ENCODE peak calls at places on chromosomes 12 and 14, in seven cellular contexts. N is cardiac muscle cell, U is SK-N-SH, S is heart right ventricle, D is IMR-90, Y is tibial artery, H is gastrocnemius medialis. Z is an unnamed sample. For H3K4me1, the result is how much of the 10 kb centered on the place peaks cover.

GRCh38 chr14:58104808-58105207 is 47.2 kb downstream of the ARMH4 start:
- DNase-seq in N (peak), U (no peak), S (no peak), D (peak), Y (no peak), H (no peak), Z (no peak)

GRCh38 chr14:20610002-20610765 is 19.0 kb upstream of the RNASE12 start:
- DNase-seq in N (peak), U (peak), S (peak), D (peak), Y (peak), H (peak), Z (peak)

GRCh38 chr12:117313906-117314305 is 47.5 kb downstream of the NOS1 start:
- DNase-seq in N (no peak), U (no peak), S (no peak), D (no peak), Y (no peak), H (no peak), Z (no peak)

GRCh38 chr12:71158361-71158882 is 623 bp upstream of the TSPAN8 start:
- DNase-seq in N (no peak), U (no peak), S (no peak), D (no peak), Y (no peak), H (no peak), Z (no peak)

GRCh38 chr12:8780389-8780788 is 42.0 kb upstream of the A2ML1 start:
- DNase-seq in N (peak), U (peak), S (no peak), D (peak), Y (no peak), H (no peak), Z (no peak)

GRCh38 chr14:74549588-74549987 is 56.0 kb downstream of the ISCA2 start:
- DNase-seq in N (peak), U (no peak), S (no peak), D (no peak), Y (no peak), H (no peak), Z (peak)

GRCh38 chr14:76430475-76430980 is 54.6 kb downstream of the ESRRB start:
- DNase-seq in N (no peak), U (no peak), S (no peak), D (no peak), Y (no peak), H (no peak), Z (no peak)

GRCh38 chr12:86727151-86727550 is 471.0 kb upstream of the MGAT4C start:
- DNase-seq in N (peak), U (no peak), S (no peak), D (peak), Y (no peak), H (no peak), Z (no peak)

GRCh38 chr14:36254020-36254614 is 66.3 kb downstream of the MBIP start:
- DNase-seq in N (peak), U (no peak), S (no peak), D (peak), Y (no peak), H (no peak), Z (no peak)

GRCh38 chr12:79121486-79121885 is 256.9 kb downstream of the SYT1 start:
- DNase-seq in N (peak), U (peak), S (no peak), D (no peak), Y (no peak), H (no peak), Z (no peak)

GRCh38 chr14:31440280-31440679 is 17.0 kb downstream of the DTD2 start:
- DNase-seq in N (no peak), U (no peak), S (no peak), D (no peak), Y (no peak), H (no peak), Z (no peak)

GRCh38 chr14:31445703-31446102 is 11.6 kb downstream of the DTD2 start:
- DNase-seq in N (no peak), U (no peak), S (no peak), D (no peak), Y (no peak), H (no peak), Z (no peak)

GRCh38 chr14:31439554-31439953 is 17.8 kb downstream of the DTD2 start:
- DNase-seq in N (no peak), U (no peak), S (no peak), D (no peak), Y (no peak), H (no peak), Z (no peak)

GRCh38 chr14:31441273-31442110 is 15.8 kb downstream of the DTD2 start:
- DNase-seq in N (peak), U (no peak), S (no peak), D (peak), Y (no peak), H (no peak), Z (no peak)

DNA sequence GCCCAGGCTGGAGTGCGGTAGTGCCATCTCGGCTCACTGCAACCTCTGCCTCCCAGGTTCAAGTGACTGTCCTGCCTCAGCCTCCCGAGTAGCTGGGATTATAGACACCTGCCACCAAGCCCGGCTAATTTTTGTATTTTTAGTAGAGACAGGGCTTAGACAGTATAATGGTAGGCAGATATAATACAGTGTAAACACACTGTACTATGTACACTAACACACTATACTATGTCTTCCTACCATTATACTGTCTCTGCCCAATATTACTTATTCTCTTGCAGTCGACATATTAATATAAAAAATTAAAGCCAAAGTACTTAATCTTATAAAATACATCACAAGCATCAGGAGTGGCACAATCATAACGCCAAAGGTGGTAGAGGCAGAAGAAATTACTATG is 15.0 kb downstream of the DTD2 start:
- DNase-seq in N (no peak), U (no peak), S (no peak), D (no peak), Y (no peak), H (no peak), Z (no peak)
- H3K4me1 ChIP-seq in N (under half), U (under half), S (under half), D (under half), Y (under half), H (under half), Z (under half)

GRCh38 chr12:130661501-130662255 is 54.4 kb downstream of the RIMBP2 start:
- DNase-seq in N (no peak), U (no peak), S (no peak), D (no peak), Y (no peak), H (no peak), Z (peak)
- H3K4me1 ChIP-seq in N (under half), U (under half), S (under half), D (under half), Y (under half), H (under half), Z (under half)

DNA sequence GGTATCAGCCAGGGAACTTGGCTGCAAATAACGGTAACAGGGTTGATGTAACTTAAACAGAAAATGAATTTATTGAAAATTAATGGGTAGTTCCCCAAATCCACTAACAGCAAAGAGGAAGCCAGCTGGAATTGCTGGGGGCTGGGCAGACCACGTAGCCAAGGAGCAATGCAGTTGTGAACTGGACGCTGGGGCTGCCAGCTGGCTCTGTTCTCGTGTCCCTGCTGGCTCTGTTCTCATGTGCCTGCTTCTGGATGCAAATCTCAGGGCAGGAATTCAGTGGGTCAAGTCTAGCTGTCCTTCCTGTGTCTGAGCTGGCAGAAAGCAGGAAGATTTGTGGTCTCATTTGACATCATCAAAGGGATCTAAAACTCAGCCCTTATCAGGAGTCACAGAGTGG is 1383.2 kb upstream of the TMEM132C start:
- DNase-seq in N (no peak), U (no peak), S (peak), D (no peak), Y (no peak), H (no peak), Z (no peak)
- H3K4me1 ChIP-seq in N (under half), U (under half), S (under half), D (under half), Y (under half), H (under half), Z (under half)

GRCh38 chr12:113923251-113923650 is 42.9 kb downstream of the RBM19 start:
- DNase-seq in N (no peak), U (no peak), S (no peak), D (no peak), Y (no peak), H (no peak), Z (peak)
- H3K4me1 ChIP-seq in N (under half), U (under half), S (under half), D (under half), Y (under half), H (under half), Z (under half)

GRCh38 chr12:47789712-47790489 is 16.9 kb downstream of the SLC48A1 start:
- DNase-seq in N (no peak), U (no peak), S (peak), D (no peak), Y (no peak), H (no peak), Z (no peak)

GRCh38 chr12:47790676-47791350 is 17.8 kb downstream of the SLC48A1 start:
- DNase-seq in N (no peak), U (no peak), S (peak), D (no peak), Y (no peak), H (no peak), Z (no peak)

GRCh38 chr12:47787596-47788319 is 14.7 kb downstream of the SLC48A1 start:
- DNase-seq in N (no peak), U (no peak), S (peak), D (no peak), Y (no peak), H (no peak), Z (no peak)

GRCh38 chr12:47791351-47791746 is 18.3 kb downstream of the SLC48A1 start:
- DNase-seq in N (no peak), U (no peak), S (peak), D (no peak), Y (no peak), H (no peak), Z (peak)

GRCh38 chr12:47789141-47789540 is 16.1 kb downstream of the SLC48A1 start:
- DNase-seq in N (no peak), U (no peak), S (peak), D (no peak), Y (no peak), H (no peak), Z (no peak)
- H3K4me1 ChIP-seq in N (under half), U (under half), S (under half), D (under half), Y (under half), H (under half), Z (under half)

DNA sequence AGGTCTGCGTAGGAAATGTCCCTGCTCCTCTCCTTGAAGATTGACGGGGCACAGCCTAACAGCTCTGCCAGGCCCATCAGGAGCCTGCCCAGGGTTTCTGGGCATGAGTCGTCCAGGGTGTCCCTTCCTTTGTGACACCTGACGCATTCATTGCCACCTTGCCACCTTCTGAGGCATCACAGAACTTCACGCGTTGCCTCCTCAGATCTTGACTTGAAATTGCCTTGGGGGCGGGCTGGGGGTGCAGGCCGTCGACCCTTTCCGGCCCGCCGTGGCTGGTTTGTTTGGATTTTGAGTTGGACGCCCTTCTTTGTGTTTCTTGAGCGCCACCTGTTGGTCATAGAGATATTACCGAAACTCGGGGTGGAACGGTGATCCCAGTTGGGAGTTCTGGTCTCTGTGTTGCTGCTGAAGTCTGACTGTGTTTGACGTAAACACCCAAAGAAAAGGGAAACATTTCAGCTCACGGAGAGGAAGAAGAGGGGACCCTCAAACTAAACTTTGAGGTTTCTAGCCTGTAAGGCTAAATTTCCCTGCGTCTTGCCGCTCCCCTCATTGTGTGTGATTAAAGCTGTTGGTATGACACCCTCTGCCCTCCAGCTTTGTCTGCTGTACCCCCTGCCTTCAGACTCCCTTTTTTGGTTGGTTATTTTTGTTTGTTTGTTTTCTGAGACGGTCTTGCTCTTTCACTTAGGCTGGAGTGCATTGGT is 44.6 kb downstream of the MLXIP start:
- DNase-seq in N (peak), U (peak), S (peak), D (peak), Y (peak), H (peak), Z (peak)
- H3K4me1 ChIP-seq in N (under half), U (under half), S (half or more), D (under half), Y (under half), H (half or more), Z (under half)